ENCODE peak calls at places on chromosome 13, in six cellular contexts. D is SK-N-SH, W is fibroblast of lung, X is Karpas-422, T is endothelial cell of umbilical vein, Q is PC-3. O is an unnamed sample. For H3K36me3, the result is how much of the 10 kb centered on the place peaks cover.

GRCh38 chr13:50236898-50237318 is 221.7 kb downstream of the KCNRG start:
- DNase-seq in D (no peak), W (no peak), X (no peak), T (no peak), Q (no peak), O (no peak)

GRCh38 chr13:50596776-50597203 is 246.7 kb downstream of the DLEU7 start:
- DNase-seq in D (peak), W (no peak), X (no peak), T (no peak), Q (no peak), O (peak)

GRCh38 chr13:114081761-114082681 is 50.4 kb downstream of the RASA3 start:
- DNase-seq in D (no peak), W (no peak), X (no peak), T (no peak), Q (no peak), O (no peak)

GRCh38 chr13:100269837-100270236 is 180.9 kb downstream of the PCCA start:
- DNase-seq in D (no peak), W (peak), X (no peak), T (peak), Q (peak), O (no peak)

GRCh38 chr13:98450495-98451167 is 126.3 kb downstream of the STK24 start:
- DNase-seq in D (no peak), W (no peak), X (no peak), T (no peak), Q (no peak), O (peak)

GRCh38 chr13:85512421-85512820 is 286.8 kb downstream of the SLITRK6 start:
- DNase-seq in D (no peak), W (no peak), X (no peak), T (no peak), Q (peak), O (no peak)

GRCh38 chr13:39688699-39689405 is 33.4 kb downstream of the COG6 start:
- DNase-seq in D (no peak), W (no peak), X (peak), T (no peak), Q (no peak), O (no peak)

GRCh38 chr13:113084943-113085540 is 20.5 kb upstream of the F7 start:
- DNase-seq in D (no peak), W (no peak), X (no peak), T (no peak), Q (no peak), O (no peak)

GRCh38 chr13:33455291-33455690 is 169.7 kb upstream of the STARD13 start:
- DNase-seq in D (no peak), W (no peak), X (no peak), T (no peak), Q (no peak), O (no peak)

GRCh38 chr13:54241719-54242118 is 1213.1 kb downstream of the OLFM4 start:
- DNase-seq in D (no peak), W (no peak), X (no peak), T (no peak), Q (no peak), O (no peak)

GRCh38 chr13:114151565-114152284 is 19.3 kb upstream of the RASA3 start:
- DNase-seq in D (no peak), W (peak), X (no peak), T (no peak), Q (peak), O (no peak)

GRCh38 chr13:31051999-31052398 is 109.7 kb downstream of the HSPH1 start:
- DNase-seq in D (no peak), W (no peak), X (no peak), T (no peak), Q (no peak), O (no peak)

GRCh38 chr13:44906758-44907157 is 82.5 kb downstream of the NUFIP1 start:
- DNase-seq in D (no peak), W (peak), X (no peak), T (no peak), Q (no peak), O (no peak)

GRCh38 chr13:34608326-34608725 is 333.7 kb upstream of the NBEA start:
- DNase-seq in D (no peak), W (no peak), X (no peak), T (no peak), Q (no peak), O (no peak)

GRCh38 chr13:97928306-97928705 is 25.2 kb upstream of the IPO5 start:
- DNase-seq in D (no peak), W (no peak), X (no peak), T (peak), Q (no peak), O (no peak)

GRCh38 chr13:31538067-31539042 is 201.0 kb upstream of the RXFP2 start:
- DNase-seq in D (peak), W (peak), X (no peak), T (peak), Q (peak), O (no peak)

GRCh38 chr13:50400930-50401553 is 385.8 kb downstream of the KCNRG start:
- DNase-seq in D (no peak), W (peak), X (no peak), T (peak), Q (no peak), O (no peak)

GRCh38 chr13:30569901-30570576 is 47.7 kb upstream of the USPL1 start:
- DNase-seq in D (no peak), W (peak), X (no peak), T (no peak), Q (peak), O (no peak)

GRCh38 chr13:72199640-72200039 is 332.6 kb upstream of the DACH1 start:
- DNase-seq in D (no peak), W (no peak), X (no peak), T (no peak), Q (peak), O (no peak)

GRCh38 chr13:72201726-72202125 is 334.7 kb upstream of the DACH1 start:
- DNase-seq in D (no peak), W (no peak), X (no peak), T (no peak), Q (no peak), O (no peak)

GRCh38 chr13:72205773-72206172 is 338.8 kb upstream of the DACH1 start:
- DNase-seq in D (no peak), W (no peak), X (no peak), T (no peak), Q (peak), O (no peak)

GRCh38 chr13:72208112-72208645 is 341.2 kb upstream of the DACH1 start:
- DNase-seq in D (peak), W (no peak), X (no peak), T (no peak), Q (peak), O (no peak)

DNA sequence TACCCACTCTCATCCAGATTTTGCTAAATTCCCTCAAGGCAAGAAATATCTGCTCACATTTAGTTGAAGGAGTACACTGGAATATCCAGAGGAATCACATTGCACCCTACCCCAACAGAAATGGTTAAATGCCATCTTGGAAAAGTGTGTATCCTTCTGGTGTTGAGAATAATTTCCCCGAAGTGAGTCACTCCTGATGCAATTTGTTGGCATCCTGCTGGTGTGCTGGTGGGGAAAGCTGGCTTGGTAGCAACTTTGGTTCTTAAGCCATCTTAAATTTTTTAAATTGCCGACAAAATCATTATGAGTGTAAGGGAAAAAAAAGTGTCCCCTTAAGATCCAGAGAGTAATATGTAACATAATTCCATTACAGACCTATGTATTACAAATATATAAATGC is 337.3 kb upstream of the DACH1 start:
- DNase-seq in D (no peak), W (peak), X (no peak), T (no peak), Q (peak), O (no peak)
- H2AFZ ChIP-seq in D (no peak), W (no peak), X (no peak), T (no peak), Q (no peak), O (no peak)

DNA sequence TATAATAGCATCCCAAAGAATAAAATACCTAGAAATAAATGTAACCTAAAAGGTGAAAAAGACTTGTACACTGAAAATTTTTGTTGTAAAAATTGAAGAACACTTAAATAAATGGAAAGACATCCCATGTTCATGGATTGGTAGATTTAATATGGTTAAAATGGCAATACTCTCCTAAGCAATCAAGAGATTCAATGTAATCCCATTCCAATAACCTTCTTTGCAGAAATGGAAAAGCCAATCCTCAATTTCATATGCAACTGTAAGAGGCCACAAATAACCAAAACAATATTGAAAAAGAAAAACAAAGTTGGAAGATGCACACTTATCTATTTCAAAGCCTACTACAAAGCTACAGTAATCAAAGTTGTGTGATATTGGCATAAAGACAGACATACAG is 17.7 kb downstream of the DZIP1 start:
- DNase-seq in D (no peak), W (no peak), X (no peak), T (no peak), Q (no peak), O (no peak)
- H3K36me3 ChIP-seq in D (half or more), W (under half), X (under half), T (under half), Q (under half), O (under half)

DNA sequence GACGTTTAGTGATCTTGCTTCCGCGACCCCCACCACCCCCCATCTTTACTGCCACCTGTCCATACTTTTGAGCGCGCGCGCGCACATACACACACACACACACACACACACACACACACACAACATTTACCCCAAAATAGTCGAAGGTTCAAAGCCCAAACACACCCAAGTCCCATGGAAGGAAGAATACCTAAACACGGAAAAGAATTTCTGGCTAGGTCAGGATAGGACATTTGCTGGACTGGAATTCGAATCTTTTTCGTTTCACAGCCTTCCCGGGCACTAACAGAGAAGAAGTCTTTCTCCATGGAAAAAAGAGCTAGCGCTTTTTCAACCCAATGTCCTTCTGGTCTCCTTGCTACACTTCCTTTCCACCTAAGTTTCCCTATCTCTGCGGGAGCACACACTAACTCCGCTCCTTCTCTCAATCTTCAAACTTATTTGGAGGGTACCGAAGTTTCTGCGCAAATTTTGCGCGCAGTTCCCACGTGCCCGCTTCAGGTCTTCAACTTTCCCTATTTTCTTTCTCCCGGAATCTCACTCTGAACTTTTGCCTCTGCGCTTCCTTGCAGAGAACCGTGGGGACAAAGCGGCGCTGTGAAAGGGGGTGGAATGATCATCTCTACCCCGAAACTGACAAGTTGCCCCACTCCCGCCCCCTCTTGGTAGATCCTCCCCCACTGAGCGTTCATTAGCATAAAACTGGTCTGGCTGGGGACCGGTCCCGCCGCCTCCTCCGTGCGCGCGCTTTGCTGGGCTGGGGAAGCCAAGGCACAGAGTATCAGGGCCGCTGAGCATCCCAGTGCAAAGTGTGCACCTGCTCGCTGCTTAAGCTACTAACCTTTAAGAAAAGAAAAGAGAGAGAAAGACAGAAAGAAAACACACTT is 2.7 kb downstream of the DACH1 start:
- DNase-seq in D (peak), W (peak), X (no peak), T (peak), Q (no peak), O (no peak)
- H2AFZ ChIP-seq in D (peak), W (peak), X (no peak), T (peak), Q (no peak), O (no peak)

DNA sequence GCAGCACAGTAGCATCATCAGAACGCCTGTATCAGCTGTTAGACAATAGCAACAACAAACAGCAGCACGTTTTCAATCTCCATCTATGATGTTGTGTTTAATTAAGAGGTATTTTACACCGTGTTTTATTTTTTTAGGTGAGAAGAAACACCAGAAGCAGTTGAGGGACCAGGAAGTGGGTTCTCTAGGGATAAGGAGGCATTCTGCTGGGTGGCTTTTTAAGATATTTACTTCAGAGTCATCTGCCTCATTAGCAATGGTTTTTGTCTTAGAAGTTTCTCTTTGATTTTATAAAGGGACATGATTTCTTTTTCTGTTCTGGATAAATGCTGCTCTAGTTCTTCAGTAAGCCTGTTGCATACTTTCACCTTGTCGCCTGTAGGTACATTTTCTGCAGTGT is 8.2 kb downstream of the CKAP2 start:
- DNase-seq in D (no peak), W (no peak), X (no peak), T (no peak), Q (no peak), O (no peak)
- H3K36me3 ChIP-seq in D (under half), W (under half), X (half or more), T (under half), Q (under half), O (half or more)